ENCODE peak calls at places on chromosome 6, in seven cellular contexts. Y, O, M, P, E, G and Q are unnamed samples.

GRCh38 chr6:76435174-76435573 is 362.7 kb upstream of the IMPG1 start:
- DNase-seq in Y (no peak), O (no peak), M (no peak), P (no peak), E (no peak), G (no peak), Q (peak; percentile 89)

GRCh38 chr6:25832670-25833069 is 818 bp upstream of the SLC17A1 start:
- DNase-seq in Y (no peak), O (no peak), M (no peak), P (no peak), E (no peak), G (no peak), Q (no peak)

GRCh38 chr6:30601815-30602641 is 15.0 kb downstream of the PPP1R10 start:
- DNase-seq in Y (no peak), O (no peak), M (no peak), P (no peak), E (no peak), G (no peak), Q (no peak)

GRCh38 chr6:16332175-16332542 is 93.8 kb downstream of the GMPR start:
- DNase-seq in Y (peak; percentile 61), O (peak; percentile 69), M (no peak), P (peak; percentile 78), E (peak; percentile 72), G (peak; percentile 53), Q (peak; percentile 83)

GRCh38 chr6:53104916-53105315 is 39.7 kb downstream of the FBXO9 start:
- DNase-seq in Y (no peak), O (no peak), M (no peak), P (no peak), E (no peak), G (no peak), Q (no peak)

GRCh38 chr6:3977875-3978711 is 100.8 kb downstream of the FAM217A start:
- DNase-seq in Y (no peak), O (peak; percentile 7), M (peak; percentile 86), P (peak; percentile 63), E (peak; percentile 29), G (peak; percentile 56), Q (peak; percentile 82)

GRCh38 chr6:151617539-151617938 is 123.7 kb downstream of the CCDC170 start:
- DNase-seq in Y (no peak), O (no peak), M (no peak), P (peak; percentile 55), E (no peak), G (peak; percentile 27), Q (no peak)

GRCh38 chr6:13412639-13413465 is 74.5 kb downstream of the GFOD1 start:
- DNase-seq in Y (no peak), O (no peak), M (no peak), P (no peak), E (no peak), G (no peak), Q (no peak)

GRCh38 chr6:110547266-110547964 is 71.0 kb upstream of the SLC22A16 start:
- DNase-seq in Y (no peak), O (peak; percentile 14), M (peak; percentile 69), P (peak; percentile 61), E (peak; percentile 35), G (peak; percentile 84), Q (no peak)

GRCh38 chr6:164286021-164286420 is 871.5 kb downstream of the QKI start:
- DNase-seq in Y (no peak), O (no peak), M (peak; percentile 11), P (no peak), E (no peak), G (no peak), Q (no peak)